ENCODE peak calls at places on chromosomes 3 and 15, in six cellular contexts. K is NCI-H226; D is stimulated activated effector memory CD8-positive, alpha-beta T cell treated with anti-CD3 and anti-CD28 coated beads, Interleukin-12 subunit alpha, Interleukin-12 subunit beta, amount 100 ng/mL, for 72 hours; C is HTR-8/SVneo; G is endothelial cell; X is stimulated activated CD4-positive, alpha-beta T cell treated with anti-CD3 and anti-CD28 coated beads, Interleukin-15, amount 100 ng/mL, for 1 hour. Q is an unnamed sample.

GRCh38 chr15:29900237-29901189 is 78.2 kb upstream of the TJP1 start:
- DNase-seq in C (no peak), X (no peak), G (no peak), D (no peak), K (no peak), Q (no peak)

GRCh38 chr15:33440911-33441310 is 130.1 kb downstream of the RYR3 start:
- DNase-seq in C (no peak), G (no peak), K (no peak), X (no peak), D (no peak), Q (no peak)

GRCh38 chr3:64047214-64047613 is 23.9 kb upstream of the PSMD6 start:
- DNase-seq in X (no peak), G (no peak), K (no peak), D (no peak), C (no peak), Q (no peak)

GRCh38 chr15:64703632-64703959 is 71.8 kb downstream of the RBPMS2 start:
- DNase-seq in D (no peak), K (no peak), C (no peak), G (no peak), X (no peak), Q (no peak)

GRCh38 chr3:13063225-13063624 is 10.0 kb downstream of the IQSEC1 start:
- DNase-seq in C (peak), K (no peak), X (no peak), D (no peak), G (no peak), Q (no peak)

GRCh38 chr15:70299931-70300858 is 202.5 kb upstream of the TLE3 start:
- DNase-seq in K (no peak), C (no peak), D (peak), G (no peak), X (peak), Q (peak)

GRCh38 chr15:98904466-98905048 is 103.0 kb downstream of the PGPEP1L start:
- DNase-seq in C (peak), D (no peak), X (no peak), K (peak), G (peak), Q (no peak)

GRCh38 chr15:43525131-43525530 is 7.7 kb downstream of the MAP1A start:
- DNase-seq in G (no peak), X (no peak), K (no peak), C (no peak), D (no peak), Q (no peak)

GRCh38 chr3:46516521-46516920 is 18.7 kb downstream of the RTP3 start:
- DNase-seq in G (no peak), D (no peak), C (no peak), K (peak), X (no peak), Q (no peak)

GRCh38 chr3:94004301-94004910 is 24.0 kb downstream of the STX19 start:
- DNase-seq in C (peak), K (no peak), D (no peak), X (no peak), G (no peak), Q (peak)